ENCODE peak calls at places on chromosomes 3 and 15, in four cellular contexts. One of them, this sample, is unnamed.

GRCh38 chr3:172965256-172965655 is 175.8 kb downstream of the SPATA16 start:
- DNase-seq in HepG2: no peak
- DNase-seq in K562: no peak
- DNase-seq in GM12878: no peak
- DNase-seq in this sample: no peak

GRCh38 chr15:76470691-76471090 is 134.1 kb downstream of the ISL2 start:
- DNase-seq in HepG2: no peak
- DNase-seq in K562: no peak
- DNase-seq in GM12878: no peak
- DNase-seq in this sample: no peak

GRCh38 chr3:156513619-156514018 is 41.3 kb downstream of the SSR3 start:
- DNase-seq in HepG2: peak; percentile 39
- DNase-seq in K562: no peak
- DNase-seq in GM12878: no peak
- DNase-seq in this sample: no peak

GRCh38 chr15:95581595-95581994 is 748.9 kb upstream of the NR2F2 start:
- DNase-seq in HepG2: no peak
- DNase-seq in K562: no peak
- DNase-seq in GM12878: no peak
- DNase-seq in this sample: no peak

GRCh38 chr3:101995371-101996046 is 146.2 kb downstream of the NFKBIZ start:
- DNase-seq in HepG2: no peak
- DNase-seq in K562: no peak
- DNase-seq in GM12878: no peak
- DNase-seq in this sample: no peak

GRCh38 chr3:136733317-136733833 is 18.8 kb downstream of the STAG1 start:
- DNase-seq in HepG2: no peak
- DNase-seq in K562: no peak
- DNase-seq in GM12878: no peak
- DNase-seq in this sample: no peak

GRCh38 chr3:72739521-72740466 is 108.5 kb downstream of the SHQ1 start:
- DNase-seq in HepG2: no peak
- DNase-seq in K562: peak; percentile 71
- DNase-seq in GM12878: no peak
- DNase-seq in this sample: no peak

GRCh38 chr3:98718730-98719129 is 44.4 kb upstream of the ST3GAL6 start:
- DNase-seq in HepG2: no peak
- DNase-seq in K562: no peak
- DNase-seq in GM12878: no peak
- DNase-seq in this sample: no peak

GRCh38 chr3:61114316-61114953 is 136.8 kb downstream of the FHIT start:
- DNase-seq in HepG2: no peak
- DNase-seq in K562: no peak
- DNase-seq in GM12878: no peak
- DNase-seq in this sample: no peak

GRCh38 chr3:184230603-184231528 is 1.5 kb downstream of the VWA5B2 start:
- DNase-seq in HepG2: no peak
- DNase-seq in K562: no peak
- DNase-seq in GM12878: no peak
- DNase-seq in this sample: peak; percentile 63

GRCh38 chr15:55741592-55742497 is 1.1 kb downstream of the PRTG start:
- DNase-seq in HepG2: peak; percentile 10
- DNase-seq in K562: peak; percentile 5
- DNase-seq in GM12878: no peak
- DNase-seq in this sample: peak; percentile 52

GRCh38 chr3:59953104-59953503 is 903.3 kb upstream of the CFAP20DC start:
- DNase-seq in HepG2: no peak
- DNase-seq in K562: no peak
- DNase-seq in GM12878: no peak
- DNase-seq in this sample: no peak

GRCh38 chr3:157865449-157865862 is 240.8 kb downstream of the SHOX2 start:
- DNase-seq in HepG2: peak; percentile 2
- DNase-seq in K562: peak; percentile 71
- DNase-seq in GM12878: peak; percentile 1
- DNase-seq in this sample: no peak

GRCh38 chr3:168889666-168890065 is 773.8 kb downstream of the MECOM start:
- DNase-seq in HepG2: peak; percentile 30
- DNase-seq in K562: no peak
- DNase-seq in GM12878: no peak
- DNase-seq in this sample: no peak

GRCh38 chr3:180690061-180690460 is 10.8 kb upstream of the CCDC39 start:
- DNase-seq in HepG2: no peak
- DNase-seq in K562: no peak
- DNase-seq in GM12878: no peak
- DNase-seq in this sample: no peak

GRCh38 chr3:60935709-60936108 is 315.5 kb downstream of the FHIT start:
- DNase-seq in HepG2: no peak
- DNase-seq in K562: no peak
- DNase-seq in GM12878: no peak
- DNase-seq in this sample: no peak

GRCh38 chr15:73983211-73983727 is 8.8 kb downstream of the STOML1 start:
- DNase-seq in HepG2: no peak
- DNase-seq in K562: no peak
- DNase-seq in GM12878: no peak
- DNase-seq in this sample: peak; percentile 49

GRCh38 chr15:101322016-101322695 is 27.1 kb upstream of the SNRPA1 start:
- DNase-seq in HepG2: no peak
- DNase-seq in K562: no peak
- DNase-seq in GM12878: no peak
- DNase-seq in this sample: no peak

GRCh38 chr15:62636823-62637320 is 405.7 kb upstream of the TPM1 start:
- DNase-seq in HepG2: no peak
- DNase-seq in K562: no peak
- DNase-seq in GM12878: no peak
- DNase-seq in this sample: no peak

GRCh38 chr3:136456196-136456595 is 206.1 kb downstream of the PCCB start:
- DNase-seq in HepG2: no peak
- DNase-seq in K562: no peak
- DNase-seq in GM12878: no peak
- DNase-seq in this sample: no peak

GRCh38 chr15:75038948-75039533 is 15.7 kb downstream of the PPCDC start:
- DNase-seq in HepG2: no peak
- DNase-seq in K562: peak; percentile 63
- DNase-seq in GM12878: no peak
- DNase-seq in this sample: no peak

GRCh38 chr3:134336587-134336986 is 37.7 kb downstream of the AMOTL2 start:
- DNase-seq in HepG2: no peak
- DNase-seq in K562: no peak
- DNase-seq in GM12878: no peak
- DNase-seq in this sample: no peak

GRCh38 chr3:10808974-10809373 is 7.1 kb upstream of the SLC6A11 start:
- DNase-seq in HepG2: no peak
- DNase-seq in K562: no peak
- DNase-seq in GM12878: no peak
- DNase-seq in this sample: no peak

GRCh38 chr15:38538328-38539007 is 26.1 kb downstream of the RASGRP1 start:
- DNase-seq in HepG2: no peak
- DNase-seq in K562: no peak
- DNase-seq in GM12878: no peak
- DNase-seq in this sample: no peak

GRCh38 chr15:50259276-50259675 is 6.2 kb downstream of the HDC start:
- DNase-seq in HepG2: no peak
- DNase-seq in K562: peak; percentile 27
- DNase-seq in GM12878: no peak
- DNase-seq in this sample: no peak

GRCh38 chr3:111311709-111312235 is 230.2 kb upstream of the CD96 start:
- DNase-seq in HepG2: no peak
- DNase-seq in K562: no peak
- DNase-seq in GM12878: no peak
- DNase-seq in this sample: no peak

GRCh38 chr3:133734305-133734704 is 11.9 kb upstream of the TF start:
- DNase-seq in HepG2: no peak
- DNase-seq in K562: no peak
- DNase-seq in GM12878: no peak
- DNase-seq in this sample: no peak

DNA sequence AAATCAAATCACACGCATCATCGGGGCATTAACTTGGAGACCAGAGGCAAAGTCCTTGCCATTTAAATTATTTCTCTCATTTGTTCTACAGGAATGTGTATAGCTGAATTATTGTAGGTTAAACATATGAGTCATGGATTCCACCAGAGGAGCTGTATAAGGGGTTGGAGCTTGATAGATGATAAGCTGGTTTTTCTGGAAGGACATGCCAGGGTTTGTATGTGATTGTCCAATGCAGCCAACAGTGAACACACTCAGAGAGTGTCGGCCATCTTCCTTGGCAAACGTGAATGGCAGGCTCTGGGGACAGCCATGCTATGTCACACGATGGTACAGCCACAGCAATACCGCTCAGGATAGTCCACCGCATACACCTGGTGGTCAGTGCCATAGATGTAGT is 25.1 kb downstream of the SSUH2 start:
- DNase-seq in HepG2: no peak
- DNase-seq in K562: no peak
- DNase-seq in GM12878: no peak
- DNase-seq in this sample: no peak
- TF ChIP-seq MAX in HepG2: no peak
- TF ChIP-seq MAX in K562: no peak
- TF ChIP-seq MAX in GM12878: no peak
- TF ChIP-seq MAX in this sample: no peak

DNA sequence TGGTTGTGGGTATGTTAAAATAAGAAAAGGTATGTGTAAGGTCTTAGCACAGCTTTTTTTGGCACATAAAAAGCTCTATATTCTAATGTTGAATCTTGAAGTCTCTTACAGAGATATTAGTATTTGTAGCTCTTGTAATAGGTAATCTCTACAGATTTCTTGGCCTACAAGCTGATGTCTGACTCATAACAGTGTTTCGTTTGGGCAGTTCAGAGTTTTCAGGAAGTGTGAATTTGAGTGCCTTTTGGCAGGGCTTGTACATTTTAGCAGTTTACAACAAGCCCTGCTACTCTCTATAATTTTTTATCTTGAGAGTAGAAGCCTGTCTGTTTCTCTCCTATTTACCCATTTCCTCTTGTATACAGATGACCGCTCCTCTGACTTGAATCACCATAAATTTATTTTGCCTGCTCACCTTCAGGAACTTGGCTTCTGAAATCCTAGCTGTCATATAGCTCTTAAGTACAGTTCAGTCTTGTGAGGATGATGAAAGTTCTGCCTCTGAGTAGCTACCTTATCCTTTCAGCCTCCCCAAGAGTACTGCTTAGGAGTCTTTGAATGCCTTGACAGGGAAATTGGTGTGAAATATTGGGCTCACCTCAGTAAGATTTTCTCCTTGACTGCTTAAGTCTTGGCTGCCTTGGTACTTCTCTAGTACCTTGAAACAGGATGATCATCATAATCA is 419.9 kb upstream of the RARB start:
- DNase-seq in HepG2: no peak
- DNase-seq in K562: no peak
- DNase-seq in GM12878: peak; percentile 15
- DNase-seq in this sample: no peak
- TF ChIP-seq NFIC in HepG2: no peak
- TF ChIP-seq NFIC in K562: no peak
- TF ChIP-seq NFIC in GM12878: no peak
- TF ChIP-seq NFIC in this sample: no peak

DNA sequence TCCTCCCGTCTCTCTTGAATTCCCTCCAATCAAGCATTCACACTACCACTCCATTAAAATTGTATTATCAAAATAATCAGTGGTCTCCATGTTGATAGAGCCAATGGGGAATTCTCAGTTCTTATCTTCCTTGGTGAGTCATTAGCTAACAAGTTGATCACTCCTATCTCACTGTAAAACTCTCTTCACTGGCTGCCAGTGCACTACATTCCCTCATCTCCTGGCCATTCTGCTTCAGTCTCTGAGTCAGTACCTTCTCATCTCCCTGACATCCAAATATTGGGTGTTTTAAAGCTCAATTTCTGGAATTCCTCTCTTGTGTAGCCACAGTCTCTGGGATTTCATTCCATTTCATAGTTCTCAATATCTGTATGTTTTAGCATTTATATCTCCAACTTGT is 175.2 kb downstream of the ALDH1A2 start:
- DNase-seq in HepG2: no peak
- DNase-seq in K562: no peak
- DNase-seq in GM12878: no peak
- DNase-seq in this sample: no peak
- TF ChIP-seq MAX in HepG2: no peak
- TF ChIP-seq MAX in K562: no peak
- TF ChIP-seq MAX in GM12878: no peak
- TF ChIP-seq MAX in this sample: no peak

GRCh38 chr15:41655716-41656115 is 4.5 kb upstream of the MGA start:
- DNase-seq in HepG2: no peak
- DNase-seq in K562: no peak
- DNase-seq in GM12878: no peak
- DNase-seq in this sample: no peak
- TF ChIP-seq NFIC in HepG2: no peak
- TF ChIP-seq NFIC in K562: no peak
- TF ChIP-seq NFIC in GM12878: no peak
- TF ChIP-seq NFIC in this sample: no peak

DNA sequence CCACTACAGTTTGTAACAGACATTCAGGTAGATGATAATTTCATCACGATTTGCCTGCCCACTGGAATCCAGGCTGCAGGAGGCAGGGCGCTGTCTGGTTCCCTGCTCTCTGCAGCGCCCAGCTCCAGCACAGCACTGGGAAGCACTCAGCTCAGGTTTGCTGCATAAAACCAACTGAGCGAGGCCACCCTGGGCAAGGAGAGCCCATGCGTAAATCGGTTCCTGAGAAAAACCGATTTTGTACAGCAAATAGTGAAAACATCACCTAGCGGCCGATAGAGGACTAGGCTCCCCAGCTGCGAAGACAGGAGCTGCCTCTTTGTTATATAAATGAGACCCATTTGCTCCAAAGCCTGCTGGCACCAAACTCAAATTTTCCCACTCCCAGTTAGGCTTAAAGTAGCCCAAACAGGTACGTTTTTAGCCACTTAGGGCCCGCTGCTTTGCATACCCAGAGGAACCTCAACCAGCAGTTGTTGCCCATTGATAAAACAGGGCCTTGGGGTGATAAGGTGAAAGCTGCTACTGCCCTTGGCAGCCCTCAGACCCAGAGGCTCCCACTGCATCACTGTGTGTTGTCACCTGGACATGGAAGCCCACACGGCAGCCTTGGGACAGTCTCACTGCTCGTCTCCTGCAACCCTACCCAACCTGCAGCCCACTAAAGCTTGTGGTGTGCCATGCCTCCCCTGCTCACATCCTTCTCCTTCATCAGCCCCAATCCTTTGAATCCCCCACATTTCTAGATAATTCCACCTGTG is 47.5 kb downstream of the ALDH1L1 start:
- DNase-seq in HepG2: no peak
- DNase-seq in K562: peak; percentile 10
- DNase-seq in GM12878: no peak
- DNase-seq in this sample: peak; percentile 16
- TF ChIP-seq MAX in HepG2: no peak
- TF ChIP-seq MAX in K562: no peak
- TF ChIP-seq MAX in GM12878: no peak
- TF ChIP-seq MAX in this sample: no peak

GRCh38 chr15:89662893-89663673 is 7.8 kb upstream of the KIF7 start:
- DNase-seq in HepG2: no peak
- DNase-seq in K562: no peak
- DNase-seq in GM12878: no peak
- DNase-seq in this sample: no peak
- TF ChIP-seq NFIC in HepG2: no peak
- TF ChIP-seq NFIC in K562: no peak
- TF ChIP-seq NFIC in GM12878: no peak
- TF ChIP-seq NFIC in this sample: peak; percentile 70

GRCh38 chr3:52313188-52313773 is 2.8 kb upstream of the DNAH1 start:
- DNase-seq in HepG2: no peak
- DNase-seq in K562: no peak
- DNase-seq in GM12878: no peak
- DNase-seq in this sample: no peak
- TF ChIP-seq MAX in HepG2: no peak
- TF ChIP-seq MAX in K562: no peak
- TF ChIP-seq MAX in GM12878: no peak
- TF ChIP-seq MAX in this sample: no peak

This sample was measured in SK-N-SH.